ENCODE peak calls at places on chromosomes 3 and 15, in nine cellular contexts. T is nephron progenitor cell; G is NCI-H460; C is putamen; H is iris pigment epithelial cell; Z is AG20443; L is activated T-cell treated with anti-CD3 and anti-CD28 coated beads for 48 hours; M is EL; P is CD8-positive, alpha-beta memory T cell. O is an unnamed sample.

GRCh38 chr3:15359677-15360397 is 27.5 kb upstream of the SH3BP5 start:
- DNase-seq in G (no peak), M (peak), P (no peak), Z (no peak), L (no peak), H (no peak), T (no peak), C (no peak), O (no peak)

GRCh38 chr3:196660381-196661166 is 21.1 kb downstream of the NRROS start:
- DNase-seq in M (no peak), G (no peak), Z (no peak), L (no peak), H (no peak), C (no peak), P (no peak), T (no peak), O (no peak)

GRCh38 chr3:146125946-146126345 is 35.0 kb downstream of the PLOD2 start:
- DNase-seq in T (no peak), H (peak), G (peak), L (no peak), M (peak), P (no peak), Z (peak), C (no peak), O (no peak)

GRCh38 chr3:176950743-176951142 is 246.5 kb downstream of the TBL1XR1 start:
- DNase-seq in P (no peak), Z (peak), T (no peak), L (no peak), H (peak), M (peak), C (no peak), G (no peak), O (no peak)

GRCh38 chr3:22660076-22660475 is 543.1 kb upstream of the UBE2E2 start:
- DNase-seq in C (no peak), G (no peak), H (no peak), P (no peak), M (no peak), Z (no peak), L (no peak), T (no peak), O (no peak)

GRCh38 chr3:90005448-90005847 is 898.0 kb downstream of the EPHA3 start:
- DNase-seq in P (no peak), Z (no peak), T (no peak), M (no peak), L (no peak), H (no peak), C (no peak), G (no peak), O (no peak)

GRCh38 chr15:92883643-92884458 is 16.3 kb upstream of the CHD2 start:
- DNase-seq in C (no peak), Z (no peak), P (no peak), T (no peak), M (no peak), G (no peak), L (no peak), H (peak), O (no peak)

GRCh38 chr3:117548600-117548999 is 839.0 kb downstream of the TUSC7 start:
- DNase-seq in L (no peak), P (no peak), H (no peak), C (no peak), Z (no peak), M (no peak), T (no peak), G (no peak), O (no peak)

GRCh38 chr3:58049143-58049785 is 41.0 kb downstream of the FLNB start:
- DNase-seq in H (peak), M (peak), Z (peak), G (peak), C (no peak), T (peak), L (no peak), P (no peak), O (no peak)

GRCh38 chr3:147809206-147809605 is 400.0 kb downstream of the ZIC1 start:
- DNase-seq in Z (no peak), M (no peak), C (no peak), L (no peak), T (no peak), H (no peak), P (no peak), G (no peak), O (no peak)

GRCh38 chr3:182027366-182027765 is 315.6 kb downstream of the SOX2 start:
- DNase-seq in Z (no peak), L (no peak), M (no peak), P (no peak), C (no peak), T (no peak), H (peak), G (no peak), O (no peak)

GRCh38 chr3:8095724-8096123 is 405.9 kb upstream of the LMCD1 start:
- DNase-seq in M (no peak), H (no peak), C (no peak), G (no peak), P (no peak), Z (peak), L (no peak), T (peak), O (no peak)

GRCh38 chr3:46646700-46647099 is 34.4 kb downstream of the FAM240A start:
- DNase-seq in Z (peak), P (no peak), T (no peak), M (peak), C (no peak), L (no peak), H (peak), G (no peak), O (no peak)

GRCh38 chr3:65713016-65713415 is 325.7 kb downstream of the MAGI1 start:
- DNase-seq in T (no peak), Z (peak), C (peak), L (no peak), G (no peak), P (no peak), M (peak), H (peak), O (peak)

GRCh38 chr3:48548731-48549705 is 7.6 kb downstream of the PFKFB4 start:
- DNase-seq in G (peak), L (peak), M (peak), T (peak), H (peak), C (peak), Z (peak), P (peak), O (peak)

GRCh38 chr3:8313591-8314298 is 187.9 kb upstream of the LMCD1 start:
- DNase-seq in T (no peak), H (no peak), G (no peak), Z (no peak), P (no peak), C (no peak), M (no peak), L (no peak), O (no peak)

GRCh38 chr15:90479656-90480055 is 50.1 kb upstream of the CRTC3 start:
- DNase-seq in M (peak), T (no peak), P (no peak), H (peak), Z (peak), L (no peak), G (no peak), C (no peak), O (no peak)

GRCh38 chr3:100893590-100893989 is 99.6 kb downstream of the ABI3BP start:
- DNase-seq in Z (peak), C (no peak), L (no peak), H (peak), T (peak), G (no peak), P (no peak), M (peak), O (no peak)

GRCh38 chr3:161409858-161410257 is 38.5 kb upstream of the SPTSSB start:
- DNase-seq in T (no peak), L (no peak), C (no peak), M (no peak), P (no peak), Z (no peak), H (no peak), G (no peak), O (no peak)

GRCh38 chr3:58647661-58648141 is 18.9 kb downstream of the FAM3D start:
- DNase-seq in L (no peak), Z (no peak), M (no peak), C (no peak), G (no peak), H (peak), P (no peak), T (no peak), O (no peak)

GRCh38 chr15:66481107-66481856 is 16.3 kb downstream of the SNAPC5 start:
- DNase-seq in T (no peak), M (peak), P (no peak), L (no peak), H (peak), C (no peak), G (no peak), Z (no peak), O (no peak)